ENCODE peak calls at places on chromosome 11, in seven cellular contexts. U is caudate nucleus; J is pulmonary artery endothelial cell; G is left ventricle myocardium inferior; K is activated CD8-positive, alpha-beta memory T cell treated with anti-CD3 and anti-CD28 coated beads, Interleukin-2, amount 10 ng/mL, durations not matched to agents 7 days and 5 days; Z is ureter; F is GM12878. B is an unnamed sample.

GRCh38 chr11:36300651-36301050 is 4.6 kb downstream of the PRR5L start:
- DNase-seq in U (peak; percentile 56), J (no peak), G (peak; percentile 72), K (no peak), Z (peak; percentile 63), F (no peak), B (peak; percentile 65)

GRCh38 chr11:19176629-19177186 is 25.1 kb downstream of the CSRP3 start:
- DNase-seq in U (no peak), J (no peak), G (no peak), K (no peak), Z (no peak), F (no peak), B (no peak)

GRCh38 chr11:16193897-16194381 is 162.4 kb downstream of the SOX6 start:
- DNase-seq in U (no peak), J (no peak), G (no peak), K (no peak), Z (no peak), F (no peak), B (peak; percentile 61)

GRCh38 chr11:124970925-124971324 is 16.9 kb downstream of the CCDC15 start:
- DNase-seq in U (no peak), J (no peak), G (no peak), K (no peak), Z (no peak), F (no peak), B (no peak)

GRCh38 chr11:110755961-110756360 is 43.7 kb upstream of the ARHGAP20 start:
- DNase-seq in U (no peak), J (no peak), G (no peak), K (no peak), Z (no peak), F (no peak), B (no peak)

GRCh38 chr11:95299078-95299611 is 68.1 kb upstream of the SESN3 start:
- DNase-seq in U (no peak), J (no peak), G (no peak), K (no peak), Z (no peak), F (no peak), B (no peak)

GRCh38 chr11:123434262-123434661 is 4.2 kb downstream of the GRAMD1B start:
- DNase-seq in U (no peak), J (no peak), G (no peak), K (peak; percentile 65), Z (no peak), F (no peak), B (no peak)

GRCh38 chr11:117146521-117146920 is 2.4 kb downstream of the PAFAH1B2 start:
- DNase-seq in U (no peak), J (no peak), G (no peak), K (no peak), Z (no peak), F (no peak), B (no peak)

GRCh38 chr11:119361056-119361787 is 14.7 kb upstream of the MFRP start:
- DNase-seq in U (peak; percentile 93), J (no peak), G (peak; percentile 78), K (no peak), Z (peak; percentile 52), F (no peak), B (no peak)

B was measured in anterior cingulate cortex.